ENCODE peak calls at places on chromosomes 12 and 14, in six cellular contexts. L, W, V, E, B and R are unnamed samples.

GRCh38 chr12:29191267-29191889 is 42.3 kb downstream of the FAR2 start:
- DNase-seq in L (no peak), W (no peak), V (no peak), E (no peak), B (no peak), R (peak)

GRCh38 chr12:95304673-95305198 is 87.1 kb downstream of the VEZT start:
- DNase-seq in L (no peak), W (no peak), V (no peak), E (no peak), B (no peak), R (no peak)

GRCh38 chr14:51458563-51458955 is 193.2 kb upstream of the FRMD6 start:
- DNase-seq in L (no peak), W (peak), V (no peak), E (no peak), B (no peak), R (peak)

GRCh38 chr14:60723218-60724079 is 702 bp downstream of the SIX4 start:
- DNase-seq in L (peak), W (peak), V (peak), E (peak), B (no peak), R (peak)

GRCh38 chr14:91399868-91400640 is 17.6 kb downstream of the CCDC88C start:
- DNase-seq in L (peak), W (no peak), V (no peak), E (no peak), B (no peak), R (no peak)

GRCh38 chr12:9760699-9761406 is at the start of gene CD69:
- DNase-seq in L (no peak), W (peak), V (no peak), E (peak), B (no peak), R (no peak)

GRCh38 chr12:120914794-120915193 is 10.6 kb upstream of the SPPL3 start:
- DNase-seq in L (peak), W (no peak), V (no peak), E (no peak), B (no peak), R (peak)

GRCh38 chr12:76341436-76342030 is 6.7 kb downstream of the BBS10 start:
- DNase-seq in L (no peak), W (peak), V (no peak), E (no peak), B (no peak), R (no peak)

GRCh38 chr12:109767991-109768900 is 54.6 kb downstream of the FAM222A start:
- DNase-seq in L (peak), W (no peak), V (no peak), E (no peak), B (no peak), R (no peak)

GRCh38 chr14:102826161-102826560 is 48.9 kb downstream of the TRAF3 start:
- DNase-seq in L (no peak), W (no peak), V (no peak), E (no peak), B (no peak), R (no peak)

GRCh38 chr12:55019784-55020183 is at the start of gene NEUROD4:
- DNase-seq in L (peak), W (peak), V (peak), E (peak), B (peak), R (peak)

GRCh38 chr12:92911339-92911738 is 17.8 kb downstream of the EEA1 start:
- DNase-seq in L (no peak), W (no peak), V (no peak), E (no peak), B (no peak), R (no peak)

GRCh38 chr12:127306604-127307215 is 960.3 kb upstream of the TMEM132C start:
- DNase-seq in L (no peak), W (no peak), V (no peak), E (no peak), B (no peak), R (peak)

GRCh38 chr12:22275847-22276246 is 58.7 kb downstream of the ST8SIA1 start:
- DNase-seq in L (peak), W (peak), V (peak), E (peak), B (peak), R (peak)

GRCh38 chr14:95460647-95461478 is 55.6 kb downstream of the SYNE3 start:
- DNase-seq in L (peak), W (peak), V (no peak), E (peak), B (no peak), R (peak)

GRCh38 chr12:122099280-122099749 is 20.8 kb downstream of the MLXIP start:
- DNase-seq in L (peak), W (no peak), V (no peak), E (no peak), B (no peak), R (no peak)

GRCh38 chr12:110501378-110501721 is 561 bp downstream of the VPS29 start:
- DNase-seq in L (no peak), W (peak), V (peak), E (peak), B (peak), R (peak)

GRCh38 chr12:27549231-27549800 is 25.3 kb downstream of the PPFIBP1 start:
- DNase-seq in L (no peak), W (peak), V (no peak), E (no peak), B (no peak), R (peak)

GRCh38 chr12:85836716-85837100 is 499 bp upstream of the RASSF9 start:
- DNase-seq in L (peak), W (no peak), V (peak), E (no peak), B (no peak), R (no peak)

GRCh38 chr12:15928345-15928744 is 17.2 kb downstream of the DERA start:
- DNase-seq in L (no peak), W (peak), V (no peak), E (no peak), B (no peak), R (peak)

GRCh38 chr12:28027947-28028724 is 55.6 kb upstream of the PTHLH start:
- DNase-seq in L (no peak), W (peak), V (no peak), E (no peak), B (no peak), R (peak)

GRCh38 chr14:65346895-65347294 is 65.6 kb upstream of the FUT8 start:
- DNase-seq in L (no peak), W (no peak), V (no peak), E (no peak), B (no peak), R (no peak)

GRCh38 chr12:2336409-2336829 is 283.6 kb downstream of the CACNA1C start:
- DNase-seq in L (no peak), W (peak), V (peak), E (peak), B (peak), R (peak)

GRCh38 chr14:58637040-58637390 is 747 bp upstream of the DACT1 start:
- DNase-seq in L (no peak), W (no peak), V (peak), E (no peak), B (peak), R (peak)

GRCh38 chr12:116708826-116709756 is 28.8 kb downstream of the SPRING1 start:
- DNase-seq in L (peak), W (peak), V (peak), E (peak), B (peak), R (peak)

GRCh38 chr14:29584992-29585391 is 342.7 kb downstream of the PRKD1 start:
- DNase-seq in L (peak), W (peak), V (peak), E (peak), B (peak), R (no peak)

GRCh38 chr12:96314723-96315122 is 85.5 kb downstream of the CDK17 start:
- DNase-seq in L (no peak), W (no peak), V (no peak), E (no peak), B (no peak), R (no peak)

GRCh38 chr12:24373004-24373403 is 423.5 kb upstream of the SOX5 start:
- DNase-seq in L (no peak), W (no peak), V (no peak), E (no peak), B (no peak), R (no peak)

GRCh38 chr12:20950248-20950647 is 139.7 kb downstream of the SLCO1B3 start:
- DNase-seq in L (no peak), W (peak), V (no peak), E (no peak), B (no peak), R (peak)

GRCh38 chr14:99300190-99300589 is 28.2 kb upstream of the BCL11B start:
- DNase-seq in L (no peak), W (no peak), V (no peak), E (no peak), B (no peak), R (no peak)

GRCh38 chr14:93085916-93086315 is 29.8 kb downstream of the ITPK1 start:
- DNase-seq in L (peak), W (no peak), V (no peak), E (no peak), B (no peak), R (peak)

GRCh38 chr12:32561931-32562341 is 117.2 kb upstream of the DNM1L start:
- DNase-seq in L (no peak), W (peak), V (no peak), E (no peak), B (no peak), R (no peak)

GRCh38 chr12:94267907-94268575 is 119.7 kb downstream of the PLXNC1 start:
- DNase-seq in L (peak), W (no peak), V (no peak), E (no peak), B (no peak), R (no peak)

DNA sequence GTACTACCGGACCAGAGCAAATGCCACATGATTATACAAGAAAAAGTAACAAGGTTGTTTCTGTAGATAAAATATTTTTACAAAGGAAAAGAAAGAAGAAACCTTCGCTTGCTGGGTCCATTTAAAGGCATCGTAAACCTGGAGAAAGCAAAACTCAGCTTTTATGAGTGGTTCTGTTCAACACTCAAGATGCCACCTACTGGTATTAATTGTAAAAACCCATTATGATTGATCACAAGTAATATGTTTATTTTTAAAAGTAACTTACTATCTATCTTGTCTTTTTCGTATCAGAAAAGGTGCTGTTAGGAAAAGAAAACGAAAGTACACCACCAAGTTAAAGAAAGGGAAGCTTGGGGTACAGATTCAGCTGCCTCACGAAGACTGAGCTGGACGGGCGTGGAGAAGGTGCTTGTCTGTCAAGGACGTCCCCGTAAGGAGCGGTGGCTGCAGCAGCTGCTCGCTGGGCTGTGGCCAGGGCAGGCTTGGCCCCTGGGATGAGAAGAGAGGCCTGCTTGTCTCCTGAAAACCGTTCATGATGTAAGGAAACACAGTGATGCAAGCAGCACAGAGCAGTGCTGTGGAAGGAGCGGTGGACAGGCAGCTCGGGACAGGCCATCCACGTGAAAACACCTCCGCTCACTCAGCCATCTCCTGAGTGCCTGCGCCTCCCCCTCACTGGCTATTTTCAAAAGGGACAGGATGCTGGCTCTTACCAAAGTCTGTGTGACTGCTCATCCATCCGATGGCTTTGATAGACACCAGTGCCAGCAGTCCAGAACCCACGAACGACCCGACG is 25.0 kb downstream of the SLC15A4 start:
- DNase-seq in L (no peak), W (peak), V (peak), E (no peak), B (no peak), R (no peak)
- TF ChIP-seq CTCF in L (peak), W (peak), V (peak), E (no peak), B (no peak), R (no peak)

GRCh38 chr12:124568431-124569374 is 1.3 kb upstream of the NCOR2 start:
- DNase-seq in L (peak), W (no peak), V (peak), E (peak), B (peak), R (peak)
- TF ChIP-seq CTCF in L (peak), W (peak), V (peak), E (no peak), B (peak), R (peak)

DNA sequence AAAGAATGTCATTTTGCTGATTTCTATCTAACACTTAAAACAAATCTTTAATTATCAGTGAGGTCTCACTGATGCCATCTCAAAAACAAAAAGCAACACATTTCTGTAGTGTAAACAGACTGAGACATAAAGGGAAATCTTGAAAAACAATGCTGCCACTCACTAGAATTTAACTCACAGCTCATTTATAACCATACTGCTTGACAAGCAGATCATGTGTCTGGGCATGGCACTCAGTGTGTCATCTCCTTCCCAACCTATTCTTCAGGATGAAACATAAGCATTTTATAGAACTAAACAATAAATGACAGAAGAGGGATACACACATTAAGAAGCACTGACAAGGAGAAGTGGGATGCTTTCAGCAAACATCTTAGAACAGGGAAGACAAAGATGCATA is 22.4 kb downstream of the ATF7 start:
- DNase-seq in L (no peak), W (peak), V (no peak), E (no peak), B (no peak), R (peak)
- TF ChIP-seq CTCF in L (no peak), W (no peak), V (no peak), E (no peak), B (no peak), R (no peak)

DNA sequence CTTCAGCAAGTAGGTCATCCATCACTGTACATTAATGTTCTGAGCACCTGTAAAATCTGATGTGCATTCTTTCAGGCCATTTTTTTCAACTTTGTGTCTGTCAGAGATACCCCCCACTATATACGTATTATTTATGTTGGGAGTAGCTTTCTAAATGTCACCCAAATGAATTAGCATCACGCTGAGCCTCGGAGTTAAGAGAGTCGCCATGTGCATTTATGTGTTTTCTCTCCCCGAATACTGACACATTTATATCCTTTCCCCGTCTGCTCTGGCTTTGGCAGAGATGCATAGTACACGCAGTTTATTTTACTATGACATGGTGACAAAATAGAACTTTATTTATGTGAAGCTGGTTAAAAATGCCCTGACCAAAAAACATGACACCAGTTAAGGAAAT is 216.4 kb downstream of the SLC25A21 start:
- DNase-seq in L (no peak), W (no peak), V (no peak), E (no peak), B (no peak), R (no peak)
- TF ChIP-seq CTCF in L (no peak), W (no peak), V (no peak), E (no peak), B (no peak), R (no peak)

GRCh38 chr14:69997849-69998248 is 118.6 kb downstream of the SMOC1 start:
- DNase-seq in L (no peak), W (peak), V (peak), E (peak), B (no peak), R (peak)
- TF ChIP-seq CTCF in L (no peak), W (no peak), V (no peak), E (no peak), B (no peak), R (no peak)

DNA sequence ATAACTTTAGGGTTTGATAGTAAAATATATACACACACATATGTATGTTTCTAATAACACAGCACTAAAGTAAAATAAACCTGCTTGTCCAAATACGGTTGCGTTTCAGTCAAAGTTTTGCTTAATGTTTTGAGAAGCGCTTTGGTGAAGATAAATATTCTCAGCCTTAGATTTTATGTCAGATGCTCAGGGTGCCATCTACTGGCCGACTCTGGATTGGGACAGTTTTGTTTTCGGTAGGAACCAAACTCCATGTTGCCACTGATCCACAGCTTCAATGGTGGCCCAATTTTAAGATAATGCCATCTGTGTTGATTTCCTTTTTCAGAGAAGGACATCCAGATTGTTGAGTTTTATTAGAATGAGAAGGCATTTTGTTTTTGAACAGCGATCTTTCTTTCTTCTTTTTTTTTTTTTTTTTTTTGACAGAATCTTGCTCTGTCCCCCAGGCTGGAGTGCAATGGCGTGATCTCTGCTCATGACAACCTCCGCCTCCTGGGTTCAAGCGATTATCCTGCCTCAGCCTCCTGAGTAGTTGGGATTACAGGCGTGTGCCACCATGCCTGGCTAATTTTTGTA is 43.1 kb downstream of the LLPH start:
- DNase-seq in L (peak), W (peak), V (peak), E (peak), B (peak), R (peak)
- TF ChIP-seq CTCF in L (peak), W (peak), V (peak), E (peak), B (peak), R (peak)

GRCh38 chr12:91577586-91578539 is 395.2 kb upstream of the DCN start:
- DNase-seq in L (no peak), W (peak), V (no peak), E (no peak), B (no peak), R (peak)
- TF ChIP-seq CTCF in L (peak), W (peak), V (peak), E (peak), B (peak), R (peak)

GRCh38 chr12:79993106-79993862 is 58.4 kb upstream of the PPP1R12A start:
- DNase-seq in L (no peak), W (no peak), V (no peak), E (no peak), B (no peak), R (no peak)
- TF ChIP-seq CTCF in L (no peak), W (no peak), V (no peak), E (no peak), B (no peak), R (no peak)

DNA sequence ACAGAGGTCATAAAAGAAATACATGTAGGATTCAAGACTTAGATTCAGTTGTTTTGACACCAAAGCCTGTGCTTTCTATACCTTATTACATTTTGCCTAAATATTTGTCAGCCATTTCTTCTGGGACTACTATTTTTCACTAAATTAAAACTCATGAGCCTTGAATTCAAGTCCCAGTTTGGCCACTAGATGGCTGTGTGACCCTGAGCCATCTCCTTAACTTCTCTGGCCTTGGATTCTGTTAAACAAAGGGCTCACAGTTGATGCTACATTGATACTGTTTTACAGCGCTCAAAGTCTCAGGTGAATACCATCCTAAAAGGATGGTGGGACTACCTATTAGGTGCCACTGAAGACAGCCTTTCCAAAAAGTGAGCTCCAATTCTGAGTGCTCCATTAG is 39.6 kb upstream of the CCDC198 start:
- DNase-seq in L (peak), W (no peak), V (peak), E (peak), B (peak), R (peak)
- TF ChIP-seq CTCF in L (peak), W (no peak), V (peak), E (peak), B (no peak), R (peak)

DNA sequence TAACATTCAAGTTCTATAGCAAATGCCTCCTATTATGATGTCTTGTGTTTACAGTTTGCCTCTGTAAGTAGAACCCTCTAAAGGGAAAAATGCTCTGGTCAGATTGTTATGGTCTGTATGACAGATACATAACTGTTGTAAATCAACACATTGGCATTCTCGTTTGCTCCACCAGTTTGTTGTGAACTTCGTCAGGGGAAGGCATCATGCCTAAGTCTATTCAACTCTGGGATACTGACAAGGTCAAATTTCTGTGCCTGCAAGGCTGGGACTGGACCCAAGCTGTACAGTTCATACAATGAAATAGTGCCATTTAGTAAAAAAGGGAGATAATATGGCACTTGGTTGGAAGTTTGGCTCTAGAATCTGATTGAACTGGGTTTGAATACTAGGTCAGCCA is 392.3 kb downstream of the RAD51B start:
- DNase-seq in L (no peak), W (no peak), V (no peak), E (no peak), B (no peak), R (no peak)
- TF ChIP-seq CTCF in L (no peak), W (no peak), V (no peak), E (no peak), B (no peak), R (no peak)